ENCODE peak calls at places on chromosomes 6 and 20, in five cellular contexts. One of them, this sample, is unnamed.

GRCh38 chr20:34922654-34923381 is 32.8 kb downstream of the GSS start:
- DNase-seq in mucosa of descending colon: no peak
- DNase-seq in ovary: no peak
- DNase-seq in kidney: no peak
- DNase-seq in HCT116: no peak
- DNase-seq in this sample: peak; percentile 44

GRCh38 chr6:31870385-31870921 is 7.8 kb upstream of the NEU1 start:
- DNase-seq in mucosa of descending colon: no peak
- DNase-seq in ovary: no peak
- DNase-seq in kidney: no peak
- DNase-seq in HCT116: no peak
- DNase-seq in this sample: no peak

GRCh38 chr6:98124176-98124575 is 710.2 kb upstream of the POU3F2 start:
- DNase-seq in mucosa of descending colon: no peak
- DNase-seq in ovary: no peak
- DNase-seq in kidney: no peak
- DNase-seq in HCT116: no peak
- DNase-seq in this sample: no peak

GRCh38 chr6:86856937-86857563 is 80.3 kb upstream of the HTR1E start:
- DNase-seq in mucosa of descending colon: no peak
- DNase-seq in ovary: no peak
- DNase-seq in kidney: no peak
- DNase-seq in HCT116: peak; percentile 31
- DNase-seq in this sample: no peak

GRCh38 chr20:23634985-23635767 is 2.6 kb downstream of the CST3 start:
- DNase-seq in mucosa of descending colon: no peak
- DNase-seq in ovary: no peak
- DNase-seq in kidney: no peak
- DNase-seq in HCT116: no peak
- DNase-seq in this sample: no peak

GRCh38 chr6:151391471-151392428 is at the start of gene ZBTB2:
- DNase-seq in mucosa of descending colon: peak; percentile 79
- DNase-seq in ovary: peak; percentile 80
- DNase-seq in kidney: peak; percentile 92
- DNase-seq in HCT116: no peak
- DNase-seq in this sample: peak; percentile 71

GRCh38 chr20:35253010-35253409 is 24.9 kb downstream of the MMP24OS start:
- DNase-seq in mucosa of descending colon: no peak
- DNase-seq in ovary: no peak
- DNase-seq in kidney: no peak
- DNase-seq in HCT116: no peak
- DNase-seq in this sample: no peak

GRCh38 chr6:80535914-80536565 is 429.6 kb downstream of the BCKDHB start:
- DNase-seq in mucosa of descending colon: no peak
- DNase-seq in ovary: no peak
- DNase-seq in kidney: no peak
- DNase-seq in HCT116: no peak
- DNase-seq in this sample: no peak

GRCh38 chr6:170047813-170048212 is 243.1 kb downstream of the DLL1 start:
- DNase-seq in mucosa of descending colon: no peak
- DNase-seq in ovary: no peak
- DNase-seq in kidney: peak; percentile 39
- DNase-seq in HCT116: no peak
- DNase-seq in this sample: no peak

GRCh38 chr6:93177451-93177850 is 241.9 kb downstream of the EPHA7 start:
- DNase-seq in mucosa of descending colon: no peak
- DNase-seq in ovary: no peak
- DNase-seq in kidney: no peak
- DNase-seq in HCT116: no peak
- DNase-seq in this sample: no peak

GRCh38 chr6:133764011-133764812 is 124.7 kb upstream of the TCF21 start:
- DNase-seq in mucosa of descending colon: no peak
- DNase-seq in ovary: no peak
- DNase-seq in kidney: no peak
- DNase-seq in HCT116: no peak
- DNase-seq in this sample: no peak

GRCh38 chr6:119172813-119173212 is 94.3 kb upstream of the FAM184A start:
- DNase-seq in mucosa of descending colon: no peak
- DNase-seq in ovary: no peak
- DNase-seq in kidney: no peak
- DNase-seq in HCT116: peak; percentile 34
- DNase-seq in this sample: no peak

GRCh38 chr6:163427498-163428254 is 13.2 kb downstream of the QKI start:
- DNase-seq in mucosa of descending colon: no peak
- DNase-seq in ovary: no peak
- DNase-seq in kidney: no peak
- DNase-seq in HCT116: peak; percentile 16
- DNase-seq in this sample: no peak

GRCh38 chr6:84773133-84773430 is 8.7 kb upstream of the TBX18 start:
- DNase-seq in mucosa of descending colon: no peak
- DNase-seq in ovary: no peak
- DNase-seq in kidney: no peak
- DNase-seq in HCT116: no peak
- DNase-seq in this sample: no peak

GRCh38 chr20:31705598-31706597 is 16.8 kb downstream of the BCL2L1 start:
- DNase-seq in mucosa of descending colon: no peak
- DNase-seq in ovary: no peak
- DNase-seq in kidney: no peak
- DNase-seq in HCT116: no peak
- DNase-seq in this sample: no peak

GRCh38 chr6:108876929-108877775 is 28.9 kb downstream of the ARMC2 start:
- DNase-seq in mucosa of descending colon: no peak
- DNase-seq in ovary: no peak
- DNase-seq in kidney: peak; percentile 87
- DNase-seq in HCT116: no peak
- DNase-seq in this sample: no peak

GRCh38 chr6:142950291-142950690 is 5.3 kb upstream of the HIVEP2 start:
- DNase-seq in mucosa of descending colon: no peak
- DNase-seq in ovary: no peak
- DNase-seq in kidney: no peak
- DNase-seq in HCT116: no peak
- DNase-seq in this sample: no peak

GRCh38 chr6:166588691-166589333 is 2.3 kb upstream of the RAMACL start:
- DNase-seq in mucosa of descending colon: no peak
- DNase-seq in ovary: no peak
- DNase-seq in kidney: peak; percentile 82
- DNase-seq in HCT116: no peak
- DNase-seq in this sample: no peak

GRCh38 chr20:45944965-45945677 is 10.6 kb downstream of the PCIF1 start:
- DNase-seq in mucosa of descending colon: no peak
- DNase-seq in ovary: no peak
- DNase-seq in kidney: no peak
- DNase-seq in HCT116: no peak
- DNase-seq in this sample: no peak

GRCh38 chr6:47752801-47753200 is 29.0 kb upstream of the OPN5 start:
- DNase-seq in mucosa of descending colon: no peak
- DNase-seq in ovary: no peak
- DNase-seq in kidney: no peak
- DNase-seq in HCT116: no peak
- DNase-seq in this sample: peak; percentile 23

GRCh38 chr6:24607310-24607709 is 38.7 kb downstream of the KIAA0319 start:
- DNase-seq in mucosa of descending colon: no peak
- DNase-seq in ovary: no peak
- DNase-seq in kidney: no peak
- DNase-seq in HCT116: no peak
- DNase-seq in this sample: no peak
- H3K4me1 ChIP-seq in mucosa of descending colon: no peaks in the 10 kb centered on the region
- H3K4me1 ChIP-seq in ovary: no peaks in the 10 kb centered on the region
- H3K4me1 ChIP-seq in kidney: no peaks in the 10 kb centered on the region
- H3K4me1 ChIP-seq in HCT116: no peaks in the 10 kb centered on the region
- H3K4me1 ChIP-seq in this sample: no peaks in the 10 kb centered on the region

DNA sequence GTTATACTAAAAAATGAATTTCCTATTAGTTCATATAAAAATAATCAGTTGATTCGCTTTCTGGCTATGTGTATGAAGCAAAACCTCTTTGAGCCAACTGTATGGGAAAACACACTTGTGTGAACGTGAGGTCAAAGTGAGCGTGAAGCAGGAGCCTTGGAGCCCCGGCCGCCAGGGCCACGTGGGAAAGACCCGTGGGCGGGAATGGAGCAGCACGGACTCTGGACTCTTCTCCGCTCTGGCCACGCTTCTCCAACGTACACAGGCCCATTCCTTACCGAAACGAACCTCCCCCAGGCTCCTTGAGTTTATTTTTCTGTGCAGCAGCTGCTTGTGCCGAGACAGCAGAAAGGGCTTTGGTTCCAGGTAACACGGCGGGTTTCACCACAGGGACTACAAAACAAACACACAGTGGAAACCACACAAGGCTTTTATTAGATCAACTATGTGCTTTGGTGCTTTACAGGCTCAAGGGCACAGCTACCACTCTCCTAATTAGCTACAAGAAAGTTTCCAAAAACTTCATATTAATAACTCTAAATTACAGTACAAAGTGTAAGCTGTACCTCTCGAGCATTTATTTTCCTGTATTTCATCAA is 62.7 kb downstream of the TAF4 start:
- DNase-seq in mucosa of descending colon: no peak
- DNase-seq in ovary: no peak
- DNase-seq in kidney: no peak
- DNase-seq in HCT116: no peak
- DNase-seq in this sample: no peak
- H3K36me3 ChIP-seq in mucosa of descending colon: peaks cover 9% of the 10 kb centered on the region
- H3K36me3 ChIP-seq in ovary: no peaks in the 10 kb centered on the region
- H3K36me3 ChIP-seq in kidney: peaks cover 56% of the 10 kb centered on the region
- H3K36me3 ChIP-seq in HCT116: peaks cover 51% of the 10 kb centered on the region
- H3K36me3 ChIP-seq in this sample: peaks cover 16% of the 10 kb centered on the region

DNA sequence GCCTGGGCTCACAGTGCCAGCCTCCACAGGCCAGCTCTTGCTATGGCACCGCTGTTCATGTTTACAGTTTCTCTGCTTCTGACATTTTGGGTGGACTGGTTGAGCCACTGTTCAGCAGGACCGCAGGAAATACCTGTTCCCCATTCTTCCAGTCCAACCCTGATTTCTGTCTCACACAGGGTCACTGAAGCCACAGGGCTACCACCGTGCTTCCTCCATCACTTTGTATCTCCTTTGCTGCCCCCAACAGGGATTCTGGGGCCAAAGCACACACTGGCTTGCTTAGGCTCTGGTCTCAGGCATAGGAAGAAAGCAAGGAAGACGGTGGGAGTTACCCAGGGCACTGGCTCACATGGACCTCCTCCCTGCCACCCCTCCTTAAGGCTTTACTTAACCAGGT is 164.5 kb downstream of the UNC5CL start:
- DNase-seq in mucosa of descending colon: no peak
- DNase-seq in ovary: no peak
- DNase-seq in kidney: no peak
- DNase-seq in HCT116: no peak
- DNase-seq in this sample: no peak
- TF ChIP-seq CTCF in mucosa of descending colon: no peak
- TF ChIP-seq CTCF in ovary: no peak
- TF ChIP-seq CTCF in kidney: no peak
- TF ChIP-seq CTCF in HCT116: peak; percentile 27
- TF ChIP-seq CTCF in this sample: peak; percentile 2

GRCh38 chr6:41727705-41728072 is 7.7 kb downstream of the TFEB start:
- DNase-seq in mucosa of descending colon: no peak
- DNase-seq in ovary: no peak
- DNase-seq in kidney: no peak
- DNase-seq in HCT116: no peak
- DNase-seq in this sample: no peak

GRCh38 chr6:41723178-41723935 is 12.1 kb downstream of the TFEB start:
- DNase-seq in mucosa of descending colon: peak; percentile 60
- DNase-seq in ovary: no peak
- DNase-seq in kidney: peak; percentile 93
- DNase-seq in HCT116: no peak
- DNase-seq in this sample: no peak

GRCh38 chr6:41723936-41724637 is 11.3 kb downstream of the TFEB start:
- DNase-seq in mucosa of descending colon: peak; percentile 25
- DNase-seq in ovary: no peak
- DNase-seq in kidney: peak; percentile 59
- DNase-seq in HCT116: no peak
- DNase-seq in this sample: no peak

GRCh38 chr6:41726876-41727275 is 8.5 kb downstream of the TFEB start:
- DNase-seq in mucosa of descending colon: peak; percentile 26
- DNase-seq in ovary: no peak
- DNase-seq in kidney: peak; percentile 66
- DNase-seq in HCT116: no peak
- DNase-seq in this sample: no peak

DNA sequence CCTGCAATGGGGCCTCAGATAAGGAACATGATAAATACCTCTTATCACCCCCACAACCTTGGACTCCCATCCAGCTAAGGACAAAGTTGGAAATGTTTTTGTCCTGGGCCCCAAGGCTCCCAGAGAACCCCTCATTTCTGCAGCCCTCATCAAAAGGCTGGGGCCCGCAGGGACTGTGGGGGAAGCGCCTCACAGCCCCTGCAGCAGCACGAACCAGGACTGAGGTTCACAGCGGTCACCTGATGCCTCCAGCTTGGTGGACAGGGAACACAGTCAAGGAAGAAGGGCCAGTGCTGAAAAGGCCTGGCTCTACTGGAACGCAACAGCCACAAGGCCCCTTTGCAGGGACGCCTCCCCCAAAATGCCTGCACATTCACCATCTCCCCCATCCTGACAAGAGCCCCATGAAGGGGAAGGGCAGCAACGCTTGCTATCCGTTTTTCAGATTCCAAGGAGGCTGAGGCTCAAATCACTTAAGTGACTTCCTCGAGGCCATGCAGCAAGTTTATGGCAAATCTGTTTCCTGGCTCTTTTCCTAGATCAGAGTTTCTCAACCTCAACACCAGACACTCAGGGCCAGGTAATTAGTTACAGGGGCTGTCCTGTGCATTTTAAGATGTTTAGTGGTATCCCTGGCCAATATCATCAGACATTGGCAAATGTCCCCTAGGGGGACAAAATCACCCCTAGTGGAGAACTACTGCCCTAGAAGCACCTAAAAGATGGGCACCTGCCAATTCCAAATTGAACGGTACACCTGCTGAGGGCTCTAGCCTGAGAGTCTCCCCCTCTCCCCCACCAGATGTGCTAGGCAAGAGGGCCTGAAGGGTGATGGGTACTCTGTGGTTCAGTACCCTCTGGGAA is 10.5 kb downstream of the TFEB start:
- DNase-seq in mucosa of descending colon: peak; percentile 17
- DNase-seq in ovary: no peak
- DNase-seq in kidney: peak; percentile 47
- DNase-seq in HCT116: no peak
- DNase-seq in this sample: no peak
- H3K4me1 ChIP-seq in mucosa of descending colon: peaks cover 31% of the 10 kb centered on the region
- H3K4me1 ChIP-seq in ovary: no peaks in the 10 kb centered on the region
- H3K4me1 ChIP-seq in kidney: peaks cover 12% of the 10 kb centered on the region
- H3K4me1 ChIP-seq in HCT116: no peaks in the 10 kb centered on the region
- H3K4me1 ChIP-seq in this sample: peaks cover 23% of the 10 kb centered on the region

GRCh38 chr20:13799974-13800373 is 15.1 kb downstream of the NDUFAF5 start:
- DNase-seq in mucosa of descending colon: no peak
- DNase-seq in ovary: no peak
- DNase-seq in kidney: no peak
- DNase-seq in HCT116: no peak
- DNase-seq in this sample: peak; percentile 13
- H3K36me3 ChIP-seq in mucosa of descending colon: peaks cover 7% of the 10 kb centered on the region
- H3K36me3 ChIP-seq in ovary: no peaks in the 10 kb centered on the region
- H3K36me3 ChIP-seq in kidney: peaks cover 33% of the 10 kb centered on the region
- H3K36me3 ChIP-seq in HCT116: peaks cover 52% of the 10 kb centered on the region
- H3K36me3 ChIP-seq in this sample: no peaks in the 10 kb centered on the region

GRCh38 chr6:4790158-4790899 is 14.1 kb downstream of the CDYL start:
- DNase-seq in mucosa of descending colon: no peak
- DNase-seq in ovary: no peak
- DNase-seq in kidney: no peak
- DNase-seq in HCT116: no peak
- DNase-seq in this sample: no peak
- TF ChIP-seq CTCF in mucosa of descending colon: no peak
- TF ChIP-seq CTCF in ovary: no peak
- TF ChIP-seq CTCF in kidney: no peak
- TF ChIP-seq CTCF in HCT116: peak; percentile 41
- TF ChIP-seq CTCF in this sample: no peak

This sample was measured in Caco-2.